ENCODE peak calls at places on chromosomes 12 and 14, in six cellular contexts. G, Q, F, I, P and Z are unnamed samples.
A peak's percentile ranks its signal among the peaks of the same experiment; 100 is the strongest.

GRCh38 chr12:127292736-127293135 is 974.2 kb upstream of the TMEM132C start:
- DNase-seq in G (no peak), Q (no peak), F (no peak), I (no peak), P (no peak), Z (no peak)

GRCh38 chr14:33943081-33943480 is 7.8 kb downstream of the EGLN3 start:
- DNase-seq in G (no peak), Q (no peak), F (peak; percentile 28), I (no peak), P (peak; percentile 65), Z (no peak)

GRCh38 chr12:3168775-3169221 is 91.6 kb downstream of the TSPAN9 start:
- DNase-seq in G (no peak), Q (peak; percentile 96), F (no peak), I (no peak), P (no peak), Z (peak; percentile 87)

GRCh38 chr12:127191124-127191523 is 1075.8 kb upstream of the TMEM132C start:
- DNase-seq in G (no peak), Q (peak; percentile 77), F (no peak), I (no peak), P (no peak), Z (peak; percentile 54)

GRCh38 chr14:85416771-85417170 is 113.2 kb upstream of the FLRT2 start:
- DNase-seq in G (no peak), Q (peak; percentile 88), F (no peak), I (no peak), P (no peak), Z (peak; percentile 79)

GRCh38 chr12:22625671-22626251 is 790 bp downstream of the ETNK1 start:
- DNase-seq in G (no peak), Q (peak; percentile 72), F (peak; percentile 47), I (peak; percentile 32), P (peak; percentile 57), Z (peak; percentile 65)

GRCh38 chr14:65224799-65225198 is 122.5 kb upstream of the MAX start:
- DNase-seq in G (no peak), Q (no peak), F (peak; percentile 9), I (no peak), P (no peak), Z (no peak)

GRCh38 chr14:74134484-74134883 is 49.7 kb downstream of the LIN52 start:
- DNase-seq in G (no peak), Q (no peak), F (no peak), I (no peak), P (no peak), Z (no peak)

GRCh38 chr14:84468153-84468552 is 1061.8 kb upstream of the FLRT2 start:
- DNase-seq in G (no peak), Q (peak; percentile 45), F (no peak), I (no peak), P (no peak), Z (peak; percentile 62)

GRCh38 chr12:75578546-75578945 is 67.1 kb upstream of the KRR1 start:
- DNase-seq in G (no peak), Q (no peak), F (no peak), I (no peak), P (no peak), Z (no peak)

GRCh38 chr14:55588259-55588699 is 8.3 kb downstream of the KTN1 start:
- DNase-seq in G (no peak), Q (peak; percentile 48), F (no peak), I (no peak), P (no peak), Z (peak; percentile 57)

GRCh38 chr14:89977668-89978067 is 21.9 kb downstream of the TDP1 start:
- DNase-seq in G (no peak), Q (no peak), F (no peak), I (no peak), P (no peak), Z (no peak)

GRCh38 chr14:42671636-42672035 is 1065.0 kb downstream of the LRFN5 start:
- DNase-seq in G (no peak), Q (no peak), F (no peak), I (no peak), P (no peak), Z (no peak)

GRCh38 chr12:21818627-21819026 is 44.1 kb upstream of the KCNJ8 start:
- DNase-seq in G (no peak), Q (peak; percentile 54), F (no peak), I (no peak), P (no peak), Z (peak; percentile 83)

GRCh38 chr12:49227701-49228100 is 37.2 kb upstream of the TUBA1C start:
- DNase-seq in G (no peak), Q (no peak), F (no peak), I (no peak), P (no peak), Z (no peak)

GRCh38 chr14:66121859-66122258 is 364.3 kb upstream of the CCDC196 start:
- DNase-seq in G (no peak), Q (no peak), F (no peak), I (no peak), P (no peak), Z (no peak)

GRCh38 chr12:80352476-80352875 is 91.6 kb upstream of the PTPRQ start:
- DNase-seq in G (no peak), Q (peak; percentile 36), F (no peak), I (no peak), P (no peak), Z (peak; percentile 30)

GRCh38 chr12:29763301-29763683 is 20.4 kb downstream of the TMTC1 start:
- DNase-seq in G (no peak), Q (no peak), F (no peak), I (no peak), P (no peak), Z (no peak)

GRCh38 chr12:163406-163986 is 50.5 kb downstream of the SLC6A12 start:
- DNase-seq in G (no peak), Q (no peak), F (no peak), I (no peak), P (no peak), Z (no peak)

GRCh38 chr12:51224625-51225024 is 6.8 kb upstream of the POU6F1 start:
- DNase-seq in G (no peak), Q (no peak), F (no peak), I (no peak), P (no peak), Z (no peak)

GRCh38 chr12:99259040-99259934 is 388.3 kb upstream of the GARIN6 start:
- DNase-seq in G (no peak), Q (no peak), F (no peak), I (no peak), P (no peak), Z (peak; percentile 27)

GRCh38 chr14:61398221-61398620 is 76.8 kb downstream of the PRKCH start:
- DNase-seq in G (no peak), Q (no peak), F (no peak), I (no peak), P (no peak), Z (no peak)

GRCh38 chr14:53710615-53711014 is 246.0 kb downstream of the BMP4 start:
- DNase-seq in G (no peak), Q (peak; percentile 62), F (no peak), I (no peak), P (no peak), Z (no peak)

GRCh38 chr12:8455727-8456360 is at the start of gene CLEC6A:
- DNase-seq in G (no peak), Q (no peak), F (no peak), I (no peak), P (no peak), Z (no peak)

GRCh38 chr14:37994846-37995372 is 212.8 kb upstream of the SSTR1 start:
- DNase-seq in G (no peak), Q (no peak), F (no peak), I (no peak), P (no peak), Z (no peak)

GRCh38 chr14:34649344-34649743 is 19.4 kb upstream of the SNX6 start:
- DNase-seq in G (no peak), Q (peak; percentile 73), F (no peak), I (no peak), P (no peak), Z (peak; percentile 84)

GRCh38 chr12:52313926-52314325 is 7.3 kb downstream of the KRT83 start:
- DNase-seq in G (peak; percentile 36), Q (no peak), F (no peak), I (no peak), P (no peak), Z (no peak)

GRCh38 chr14:50955373-50956043 is 11.2 kb upstream of the PYGL start:
- DNase-seq in G (peak; percentile 74), Q (peak; percentile 98), F (peak; percentile 20), I (no peak), P (peak; percentile 65), Z (peak; percentile 91)

GRCh38 chr12:43307126-43307525 is 244.9 kb downstream of the ADAMTS20 start:
- DNase-seq in G (no peak), Q (no peak), F (no peak), I (no peak), P (no peak), Z (no peak)

GRCh38 chr12:123151679-123152454 is 977 bp upstream of the PITPNM2 start:
- DNase-seq in G (no peak), Q (no peak), F (peak; percentile 11), I (no peak), P (no peak), Z (no peak)

GRCh38 chr12:91256471-91256870 is 73.9 kb upstream of the DCN start:
- DNase-seq in G (no peak), Q (no peak), F (no peak), I (no peak), P (no peak), Z (peak; percentile 56)

GRCh38 chr12:538731-539539 is 79.2 kb downstream of the B4GALNT3 start:
- DNase-seq in G (no peak), Q (peak; percentile 75), F (no peak), I (peak; percentile 88), P (peak; percentile 91), Z (peak; percentile 12)

GRCh38 chr12:34249271-34249670 is 227.0 kb downstream of the ALG10 start:
- DNase-seq in G (no peak), Q (no peak), F (no peak), I (no peak), P (no peak), Z (no peak)

DNA sequence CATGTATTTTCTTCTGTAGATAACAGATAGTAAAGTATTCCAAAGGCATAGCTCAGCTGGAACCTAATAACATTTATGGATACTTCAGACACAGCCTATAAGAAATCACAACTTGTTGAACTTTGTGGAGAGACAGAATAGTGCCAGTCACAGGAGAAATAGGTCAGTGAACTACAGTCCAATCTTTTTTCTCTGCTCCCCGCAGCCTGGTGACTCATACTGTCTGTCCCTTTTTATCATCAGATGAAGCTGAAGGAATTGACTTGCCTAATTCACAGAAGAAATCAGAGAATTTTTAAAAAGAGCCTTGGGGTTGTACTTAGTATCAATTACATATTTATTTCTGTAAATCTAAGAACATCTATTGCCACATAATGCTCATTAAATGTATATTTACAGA is 222.3 kb downstream of the ALG10 start:
- DNase-seq in G (no peak), Q (no peak), F (no peak), I (no peak), P (no peak), Z (no peak)
- H3K9me3 ChIP-seq in G (no peaks in the 10 kb centered on the region), Q (peaks cover 17% of the 10 kb centered on the region), F (no peaks in the 10 kb centered on the region), I (no peaks in the 10 kb centered on the region), P (no peaks in the 10 kb centered on the region), Z (no peaks in the 10 kb centered on the region)

GRCh38 chr12:90075685-90076084 is 367.0 kb upstream of the ATP2B1 start:
- DNase-seq in G (no peak), Q (no peak), F (no peak), I (no peak), P (no peak), Z (no peak)
- H3K4me1 ChIP-seq in G (no peaks in the 10 kb centered on the region), Q (no peaks in the 10 kb centered on the region), F (no peaks in the 10 kb centered on the region), I (peaks cover 18% of the 10 kb centered on the region), P (no peaks in the 10 kb centered on the region), Z (no peaks in the 10 kb centered on the region)

GRCh38 chr14:95469134-95469481 is 47.3 kb downstream of the SYNE3 start:
- DNase-seq in G (no peak), Q (no peak), F (no peak), I (no peak), P (no peak), Z (no peak)
- H3K9me3 ChIP-seq in G (no peaks in the 10 kb centered on the region), Q (no peaks in the 10 kb centered on the region), F (no peaks in the 10 kb centered on the region), I (no peaks in the 10 kb centered on the region), P (no peaks in the 10 kb centered on the region), Z (no peaks in the 10 kb centered on the region)

GRCh38 chr14:68521557-68521901 is 271.3 kb downstream of the ZFP36L1 start:
- DNase-seq in G (no peak), Q (no peak), F (no peak), I (no peak), P (no peak), Z (no peak)
- H3K4me1 ChIP-seq in G (peaks cover 93% of the 10 kb centered on the region), Q (peaks cover 49% of the 10 kb centered on the region), F (peaks cover 12% of the 10 kb centered on the region), I (peaks cover 6% of the 10 kb centered on the region), P (peaks cover 4% of the 10 kb centered on the region), Z (peaks cover 75% of the 10 kb centered on the region)